ENCODE peak calls at places on chromosomes 2 and 18, in four cellular contexts. One of them, this sample, is unnamed.

GRCh38 chr2:75003773-75004172 is 45.3 kb downstream of the POLE4 start:
- DNase-seq in psoas muscle: no peak
- DNase-seq in HCT116: no peak
- DNase-seq in CD4-positive, alpha-beta T cell: no peak
- DNase-seq in this sample: no peak

GRCh38 chr2:128372621-128373341 is 54.1 kb upstream of the HS6ST1 start:
- DNase-seq in psoas muscle: no peak
- DNase-seq in HCT116: no peak
- DNase-seq in CD4-positive, alpha-beta T cell: no peak
- DNase-seq in this sample: peak; percentile 68

GRCh38 chr2:61951876-61952275 is 46.4 kb downstream of the COMMD1 start:
- DNase-seq in psoas muscle: no peak
- DNase-seq in HCT116: no peak
- DNase-seq in CD4-positive, alpha-beta T cell: no peak
- DNase-seq in this sample: no peak

GRCh38 chr2:227626580-227627151 is 9.4 kb downstream of the SCYGR4 start:
- DNase-seq in psoas muscle: no peak
- DNase-seq in HCT116: no peak
- DNase-seq in CD4-positive, alpha-beta T cell: no peak
- DNase-seq in this sample: no peak

GRCh38 chr2:57899898-57900297 is 146.7 kb upstream of the VRK2 start:
- DNase-seq in psoas muscle: no peak
- DNase-seq in HCT116: no peak
- DNase-seq in CD4-positive, alpha-beta T cell: no peak
- DNase-seq in this sample: no peak

GRCh38 chr2:174025271-174026121 is 60.3 kb upstream of the SP3 start:
- DNase-seq in psoas muscle: peak; percentile 85
- DNase-seq in HCT116: no peak
- DNase-seq in CD4-positive, alpha-beta T cell: no peak
- DNase-seq in this sample: no peak

GRCh38 chr2:144430722-144431163 is 89.2 kb downstream of the ZEB2 start:
- DNase-seq in psoas muscle: no peak
- DNase-seq in HCT116: no peak
- DNase-seq in CD4-positive, alpha-beta T cell: no peak
- DNase-seq in this sample: no peak

GRCh38 chr2:224816816-224817215 is 100.7 kb upstream of the CCDC195 start:
- DNase-seq in psoas muscle: no peak
- DNase-seq in HCT116: peak; percentile 15
- DNase-seq in CD4-positive, alpha-beta T cell: no peak
- DNase-seq in this sample: no peak

GRCh38 chr2:217798743-217799552 is 203.8 kb downstream of the TNS1 start:
- DNase-seq in psoas muscle: no peak
- DNase-seq in HCT116: no peak
- DNase-seq in CD4-positive, alpha-beta T cell: no peak
- DNase-seq in this sample: peak; percentile 74

GRCh38 chr18:57660961-57661360 is 39.3 kb upstream of the NARS1 start:
- DNase-seq in psoas muscle: no peak
- DNase-seq in HCT116: no peak
- DNase-seq in CD4-positive, alpha-beta T cell: no peak
- DNase-seq in this sample: no peak

GRCh38 chr18:22322251-22322691 is 95.4 kb downstream of the CTAGE1 start:
- DNase-seq in psoas muscle: no peak
- DNase-seq in HCT116: no peak
- DNase-seq in CD4-positive, alpha-beta T cell: no peak
- DNase-seq in this sample: no peak

GRCh38 chr2:221335106-221335505 is 237.0 kb downstream of the EPHA4 start:
- DNase-seq in psoas muscle: no peak
- DNase-seq in HCT116: no peak
- DNase-seq in CD4-positive, alpha-beta T cell: no peak
- DNase-seq in this sample: no peak

GRCh38 chr2:33038230-33038629 is 91.5 kb downstream of the LTBP1 start:
- DNase-seq in psoas muscle: no peak
- DNase-seq in HCT116: no peak
- DNase-seq in CD4-positive, alpha-beta T cell: no peak
- DNase-seq in this sample: no peak

GRCh38 chr2:186199029-186199428 is 287.0 kb upstream of the ZC3H15 start:
- DNase-seq in psoas muscle: no peak
- DNase-seq in HCT116: no peak
- DNase-seq in CD4-positive, alpha-beta T cell: no peak
- DNase-seq in this sample: no peak

GRCh38 chr2:37919631-37920032 is 5.5 kb upstream of the RMDN2 start:
- DNase-seq in psoas muscle: no peak
- DNase-seq in HCT116: no peak
- DNase-seq in CD4-positive, alpha-beta T cell: no peak
- DNase-seq in this sample: no peak

GRCh38 chr18:35822431-35822830 is 150.0 kb upstream of the RMP24 start:
- DNase-seq in psoas muscle: no peak
- DNase-seq in HCT116: no peak
- DNase-seq in CD4-positive, alpha-beta T cell: no peak
- DNase-seq in this sample: no peak

GRCh38 chr2:196330645-196331044 is 159.3 kb upstream of the STK17B start:
- DNase-seq in psoas muscle: no peak
- DNase-seq in HCT116: no peak
- DNase-seq in CD4-positive, alpha-beta T cell: no peak
- DNase-seq in this sample: no peak

GRCh38 chr18:49838381-49838780 is 25.0 kb upstream of the ACAA2 start:
- DNase-seq in psoas muscle: no peak
- DNase-seq in HCT116: no peak
- DNase-seq in CD4-positive, alpha-beta T cell: no peak
- DNase-seq in this sample: no peak

GRCh38 chr2:14633031-14633430 is 514 bp downstream of the LRATD1 start:
- DNase-seq in psoas muscle: peak; percentile 47
- DNase-seq in HCT116: no peak
- DNase-seq in CD4-positive, alpha-beta T cell: no peak
- DNase-seq in this sample: no peak

GRCh38 chr2:183037281-183037659 is 987 bp downstream of the NCKAP1 start:
- DNase-seq in psoas muscle: no peak
- DNase-seq in HCT116: peak; percentile 31
- DNase-seq in CD4-positive, alpha-beta T cell: no peak
- DNase-seq in this sample: no peak

GRCh38 chr2:96533292-96534073 is 3.1 kb upstream of the ARID5A start:
- DNase-seq in psoas muscle: peak; percentile 93
- DNase-seq in HCT116: no peak
- DNase-seq in CD4-positive, alpha-beta T cell: no peak
- DNase-seq in this sample: peak; percentile 97

GRCh38 chr18:49061906-49062831 is 111.4 kb upstream of the SMAD7 start:
- DNase-seq in psoas muscle: no peak
- DNase-seq in HCT116: no peak
- DNase-seq in CD4-positive, alpha-beta T cell: no peak
- DNase-seq in this sample: no peak

GRCh38 chr18:32086866-32087265 is 4.8 kb upstream of the RNF138 start:
- DNase-seq in psoas muscle: no peak
- DNase-seq in HCT116: peak; percentile 64
- DNase-seq in CD4-positive, alpha-beta T cell: no peak
- DNase-seq in this sample: no peak

GRCh38 chr18:3248062-3248669 is 565 bp downstream of the MYL12A start:
- DNase-seq in psoas muscle: peak; percentile 90
- DNase-seq in HCT116: no peak
- DNase-seq in CD4-positive, alpha-beta T cell: no peak
- DNase-seq in this sample: no peak

GRCh38 chr2:113213061-113213930 is 39.5 kb downstream of the PSD4 start:
- DNase-seq in psoas muscle: no peak
- DNase-seq in HCT116: no peak
- DNase-seq in CD4-positive, alpha-beta T cell: no peak
- DNase-seq in this sample: no peak

GRCh38 chr18:10139783-10140410 is 226.1 kb downstream of the VAPA start:
- DNase-seq in psoas muscle: no peak
- DNase-seq in HCT116: no peak
- DNase-seq in CD4-positive, alpha-beta T cell: no peak
- DNase-seq in this sample: no peak

GRCh38 chr2:144237845-144238637 is 281.9 kb downstream of the ZEB2 start:
- DNase-seq in psoas muscle: no peak
- DNase-seq in HCT116: no peak
- DNase-seq in CD4-positive, alpha-beta T cell: no peak
- DNase-seq in this sample: no peak

GRCh38 chr2:158778243-158778642 is 16.9 kb upstream of the DAPL1 start:
- DNase-seq in psoas muscle: no peak
- DNase-seq in HCT116: no peak
- DNase-seq in CD4-positive, alpha-beta T cell: no peak
- DNase-seq in this sample: no peak

GRCh38 chr2:20370191-20370590 is 19.5 kb upstream of the PUM2 start:
- DNase-seq in psoas muscle: no peak
- DNase-seq in HCT116: no peak
- DNase-seq in CD4-positive, alpha-beta T cell: no peak
- DNase-seq in this sample: no peak

GRCh38 chr2:56318147-56318546 is 134.4 kb downstream of the CCDC85A start:
- DNase-seq in psoas muscle: no peak
- DNase-seq in HCT116: no peak
- DNase-seq in CD4-positive, alpha-beta T cell: no peak
- DNase-seq in this sample: no peak

GRCh38 chr2:204664708-204665121 is 119.4 kb downstream of the PARD3B start:
- DNase-seq in psoas muscle: no peak
- DNase-seq in HCT116: no peak
- DNase-seq in CD4-positive, alpha-beta T cell: no peak
- DNase-seq in this sample: no peak

GRCh38 chr18:42011053-42011452 is 56.0 kb downstream of the PIK3C3 start:
- DNase-seq in psoas muscle: no peak
- DNase-seq in HCT116: no peak
- DNase-seq in CD4-positive, alpha-beta T cell: no peak
- DNase-seq in this sample: no peak

GRCh38 chr18:22046473-22046872 is 122.9 kb upstream of the GATA6 start:
- DNase-seq in psoas muscle: no peak
- DNase-seq in HCT116: no peak
- DNase-seq in CD4-positive, alpha-beta T cell: no peak
- DNase-seq in this sample: no peak

DNA sequence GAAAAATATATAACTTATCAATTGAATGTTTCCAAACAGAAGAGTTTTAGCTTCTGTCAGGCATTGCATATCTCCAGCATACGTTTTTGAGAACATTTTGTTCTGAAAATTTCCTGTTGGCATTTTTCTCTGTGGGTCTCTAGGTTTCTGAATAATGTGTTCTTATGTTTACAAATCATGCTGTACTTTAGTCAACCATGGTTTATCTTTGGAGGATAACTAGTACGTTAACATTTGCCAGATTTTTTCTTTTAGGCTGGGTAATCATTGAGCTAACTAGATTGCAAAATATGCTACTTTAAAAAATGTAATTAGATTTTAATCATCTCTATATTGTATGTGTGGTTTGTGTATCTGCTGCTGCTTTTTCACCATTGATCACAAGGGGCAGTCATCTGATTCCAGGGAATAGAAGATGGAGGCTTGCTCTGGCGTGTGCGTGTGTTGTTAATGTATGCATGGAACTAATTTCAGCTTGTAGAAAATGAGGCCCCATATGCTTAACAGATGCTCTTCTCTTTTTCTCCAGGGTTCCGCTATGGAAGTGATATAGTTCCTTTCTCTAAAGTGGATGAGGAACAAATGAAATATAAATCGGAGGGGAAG is 21.3 kb downstream of the XRCC5 start:
- DNase-seq in psoas muscle: no peak
- DNase-seq in HCT116: no peak
- DNase-seq in CD4-positive, alpha-beta T cell: no peak
- DNase-seq in this sample: no peak
- TF ChIP-seq CTCF in psoas muscle: no peak
- TF ChIP-seq CTCF in HCT116: no peak
- TF ChIP-seq CTCF in CD4-positive, alpha-beta T cell: no peak
- TF ChIP-seq CTCF in this sample: no peak

GRCh38 chr2:30509716-30510115 is 62.7 kb downstream of the LCLAT1 start:
- DNase-seq in psoas muscle: no peak
- DNase-seq in HCT116: no peak
- DNase-seq in CD4-positive, alpha-beta T cell: no peak
- DNase-seq in this sample: no peak
- H3K27ac ChIP-seq in psoas muscle: peak overlapping the region; percentile 64
- H3K27ac ChIP-seq in HCT116: no peak overlapping the region
- H3K27ac ChIP-seq in CD4-positive, alpha-beta T cell: no peak overlapping the region
- H3K27ac ChIP-seq in this sample: no peak overlapping the region

DNA sequence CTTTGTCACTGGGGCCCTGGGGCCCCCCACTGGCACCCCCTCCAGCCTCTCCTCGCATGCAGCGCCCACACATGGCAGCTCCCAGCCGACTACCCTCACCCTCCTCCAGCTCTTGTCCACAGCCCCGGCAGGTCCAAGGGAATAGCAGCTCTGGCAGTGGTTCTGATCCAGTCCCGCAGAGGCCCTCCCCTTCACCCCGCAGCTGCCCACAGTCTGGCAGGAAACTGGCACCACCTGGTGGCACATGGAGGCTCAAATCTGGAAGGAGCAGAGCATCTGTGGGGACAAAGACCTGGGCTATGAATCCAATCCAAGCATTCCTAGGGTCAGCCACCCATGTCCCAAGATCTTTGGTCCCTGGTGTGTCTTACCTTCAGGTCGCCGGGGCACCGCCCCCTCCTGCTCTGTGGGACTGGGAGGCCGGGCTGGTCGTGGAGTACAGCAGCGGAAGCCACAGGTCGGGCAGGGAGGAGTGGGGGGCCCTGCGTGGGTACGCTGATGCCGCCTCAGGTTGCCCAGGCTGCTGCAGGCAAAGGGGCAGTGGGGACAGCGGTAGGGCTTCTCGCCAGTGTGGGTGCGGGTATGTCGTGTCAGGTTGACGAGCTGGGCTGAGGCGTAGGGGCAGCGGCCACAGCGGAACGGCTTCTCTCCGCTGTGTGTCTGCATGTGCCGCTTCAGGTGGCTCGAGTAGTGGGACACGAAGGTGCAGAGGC is 2.3 kb downstream of the ZNF513 start:
- DNase-seq in psoas muscle: peak; percentile 63
- DNase-seq in HCT116: no peak
- DNase-seq in CD4-positive, alpha-beta T cell: no peak
- DNase-seq in this sample: no peak
- TF ChIP-seq CTCF in psoas muscle: peak; percentile 13
- TF ChIP-seq CTCF in HCT116: peak; percentile 35
- TF ChIP-seq CTCF in CD4-positive, alpha-beta T cell: no peak
- TF ChIP-seq CTCF in this sample: no peak

GRCh38 chr2:71235930-71236587 is 9.2 kb upstream of the PAIP2B start:
- DNase-seq in psoas muscle: no peak
- DNase-seq in HCT116: no peak
- DNase-seq in CD4-positive, alpha-beta T cell: no peak
- DNase-seq in this sample: no peak
- H3K27ac ChIP-seq in psoas muscle: peak overlapping the region; percentile 80
- H3K27ac ChIP-seq in HCT116: no peak overlapping the region
- H3K27ac ChIP-seq in CD4-positive, alpha-beta T cell: no peak overlapping the region
- H3K27ac ChIP-seq in this sample: no peak overlapping the region

GRCh38 chr18:80159713-80160636 is 50.9 kb downstream of the ADNP2 start:
- DNase-seq in psoas muscle: peak; percentile 62
- DNase-seq in HCT116: no peak
- DNase-seq in CD4-positive, alpha-beta T cell: peak; percentile 25
- DNase-seq in this sample: peak; percentile 50
- TF ChIP-seq CTCF in psoas muscle: peak; percentile 34
- TF ChIP-seq CTCF in HCT116: no peak
- TF ChIP-seq CTCF in CD4-positive, alpha-beta T cell: peak; percentile 59
- TF ChIP-seq CTCF in this sample: no peak

This sample was measured in coronary artery.